ENCODE peak calls at places on chromosome 20, in four cellular contexts. K, G, F and Y are unnamed samples.

GRCh38 chr20:54275359-54276108 is 67.6 kb downstream of the PFDN4 start:
- DNase-seq in F (no peak), K (no peak), G (no peak), Y (no peak)

GRCh38 chr20:43771791-43772190 is 45.0 kb upstream of the GTSF1L start:
- DNase-seq in K (no peak), F (no peak), G (no peak), Y (no peak)

GRCh38 chr20:51366155-51366886 is 176.2 kb downstream of the NFATC2 start:
- DNase-seq in G (no peak), K (no peak), F (no peak), Y (peak)

GRCh38 chr20:40952231-40952630 is 76.4 kb upstream of the TOP1 start:
- DNase-seq in G (no peak), K (no peak), F (no peak), Y (no peak)

GRCh38 chr20:15875446-15875845 is 697.8 kb downstream of the KIF16B start:
- DNase-seq in F (no peak), K (no peak), G (no peak), Y (no peak)

GRCh38 chr20:45011108-45011526 is 44.8 kb downstream of the STK4 start:
- DNase-seq in F (no peak), G (no peak), K (peak), Y (no peak)

GRCh38 chr20:57948177-57948955 is 238.6 kb upstream of the PMEPA1 start:
- DNase-seq in G (no peak), K (no peak), F (no peak), Y (no peak)

GRCh38 chr20:59587570-59587969 is 16.8 kb upstream of the PHACTR3 start:
- DNase-seq in K (no peak), G (no peak), F (no peak), Y (no peak)

GRCh38 chr20:41180599-41181333 is 43.4 kb downstream of the PLCG1 start:
- DNase-seq in G (peak), F (no peak), K (no peak), Y (no peak)

GRCh38 chr20:62227591-62227976 is 7.5 kb upstream of the HRH3 start:
- DNase-seq in K (no peak), G (no peak), F (no peak), Y (no peak)

GRCh38 chr20:58706150-58706892 is 13.7 kb downstream of the NPEPL1 start:
- DNase-seq in G (peak), F (no peak), K (no peak), Y (peak)

GRCh38 chr20:13348301-13349239 is 127.5 kb downstream of the ISM1 start:
- DNase-seq in G (no peak), K (no peak), F (no peak), Y (no peak)

GRCh38 chr20:57688864-57689263 is 21.0 kb downstream of the PMEPA1 start:
- DNase-seq in F (no peak), G (no peak), K (peak), Y (no peak)

GRCh38 chr20:36629719-36630340 is 16.2 kb downstream of the SLA2 start:
- DNase-seq in G (peak), F (no peak), K (no peak), Y (no peak)

GRCh38 chr20:18019068-18019467 is 38.6 kb downstream of the OVOL2 start:
- DNase-seq in K (no peak), G (no peak), F (no peak), Y (no peak)